ENCODE peak calls at places on chromosomes 16 and 17, in seven cellular contexts. W is fibroblast of the aortic adventitia, G is A549, C is upper lobe of right lung, R is Panc1, E is neural progenitor cell, B is fibroblast of villous mesenchyme. D is an unnamed sample.
A peak's percentile ranks its signal among the peaks of the same experiment; 100 is the strongest.

GRCh38 chr16:1019934-1020305 is 38.4 kb downstream of the SOX8 start:
- DNase-seq in W (peak; percentile 31), G (no peak), C (no peak), R (no peak), E (no peak), B (no peak), D (no peak)

GRCh38 chr16:31455601-31456314 is 3.5 kb upstream of the ARMC5 start:
- DNase-seq in W (no peak), G (peak; percentile 43), C (peak; percentile 37), R (no peak), E (peak; percentile 51), B (no peak), D (no peak)

GRCh38 chr17:74212913-74213791 is at the start of gene TTYH2:
- DNase-seq in W (peak; percentile 84), G (peak; percentile 77), C (peak; percentile 94), R (no peak), E (peak; percentile 89), B (peak; percentile 88), D (peak; percentile 89)

GRCh38 chr16:63461248-63461841 is 1425.1 kb upstream of the CDH8 start:
- DNase-seq in W (peak; percentile 33), G (peak; percentile 38), C (no peak), R (peak; percentile 10), E (peak; percentile 73), B (peak; percentile 23), D (peak; percentile 42)

GRCh38 chr16:23504076-23504452 is 6.2 kb downstream of the GGA2 start:
- DNase-seq in W (peak; percentile 89), G (no peak), C (no peak), R (no peak), E (no peak), B (peak; percentile 75), D (no peak)

GRCh38 chr16:2963611-2964415 is at the start of gene KREMEN2:
- DNase-seq in W (no peak), G (peak; percentile 85), C (no peak), R (no peak), E (peak; percentile 79), B (peak; percentile 22), D (peak; percentile 74)

GRCh38 chr17:20926532-20926931 is 116.3 kb downstream of the USP22 start:
- DNase-seq in W (peak; percentile 55), G (no peak), C (no peak), R (no peak), E (no peak), B (peak; percentile 30), D (no peak)

GRCh38 chr17:36072431-36073121 is 8.5 kb downstream of the CCL18 start:
- DNase-seq in W (peak; percentile 17), G (peak; percentile 52), C (peak; percentile 77), R (peak; percentile 22), E (peak; percentile 86), B (peak; percentile 14), D (peak; percentile 75)

GRCh38 chr17:37802712-37803416 is 58.0 kb upstream of the HNF1B start:
- DNase-seq in W (peak; percentile 71), G (no peak), C (no peak), R (no peak), E (no peak), B (peak; percentile 54), D (no peak)

GRCh38 chr17:66348605-66349165 is 46.3 kb downstream of the PRKCA start:
- DNase-seq in W (peak; percentile 82), G (peak; percentile 73), C (no peak), R (peak; percentile 67), E (no peak), B (peak; percentile 92), D (no peak)

GRCh38 chr16:30541502-30542329 is 7.1 kb upstream of the ZNF747 start:
- DNase-seq in W (peak; percentile 70), G (no peak), C (no peak), R (no peak), E (peak; percentile 18), B (peak; percentile 80), D (no peak)

GRCh38 chr16:89987169-89987568 is 32.1 kb downstream of the DBNDD1 start:
- DNase-seq in W (no peak), G (no peak), C (no peak), R (no peak), E (no peak), B (no peak), D (no peak)

GRCh38 chr17:164536-165235 is 16.8 kb downstream of the DOC2B start:
- DNase-seq in W (peak; percentile 33), G (peak; percentile 65), C (peak; percentile 61), R (peak; percentile 10), E (peak; percentile 85), B (peak; percentile 47), D (peak; percentile 68)

GRCh38 chr17:64679710-64680216 is 17.7 kb upstream of the SMURF2 start:
- DNase-seq in W (peak; percentile 97), G (peak; percentile 95), C (no peak), R (no peak), E (no peak), B (peak; percentile 77), D (no peak)

GRCh38 chr16:22317625-22318024 is 20.4 kb downstream of the POLR3E start:
- DNase-seq in W (no peak), G (no peak), C (peak; percentile 30), R (no peak), E (no peak), B (no peak), D (no peak)

GRCh38 chr17:45146616-45147101 is 1.6 kb upstream of the HEXIM1 start:
- DNase-seq in W (peak; percentile 92), G (peak; percentile 83), C (no peak), R (no peak), E (no peak), B (peak; percentile 87), D (no peak)

GRCh38 chr17:51275381-51275780 is 15.0 kb downstream of the UTP18 start:
- DNase-seq in W (peak; percentile 82), G (no peak), C (no peak), R (no peak), E (no peak), B (peak; percentile 58), D (no peak)

GRCh38 chr17:7550359-7550758 is 1.5 kb downstream of the TNFSF12 start:
- DNase-seq in W (no peak), G (no peak), C (no peak), R (no peak), E (no peak), B (no peak), D (no peak)

GRCh38 chr16:31701734-31702133 is 171.9 kb upstream of the ZNF267 start:
- DNase-seq in W (no peak), G (no peak), C (no peak), R (no peak), E (no peak), B (no peak), D (no peak)

GRCh38 chr16:73196670-73197069 is 148.7 kb upstream of the ZFHX3 start:
- DNase-seq in W (peak; percentile 77), G (peak; percentile 81), C (peak; percentile 71), R (peak; percentile 33), E (peak; percentile 85), B (peak; percentile 73), D (peak; percentile 65)

GRCh38 chr17:36004604-36005003 is 3.3 kb upstream of the CCL15 start:
- DNase-seq in W (no peak), G (no peak), C (no peak), R (no peak), E (no peak), B (no peak), D (no peak)

GRCh38 chr17:80727409-80727755 is 182.7 kb downstream of the RPTOR start:
- DNase-seq in W (no peak), G (no peak), C (no peak), R (no peak), E (no peak), B (no peak), D (no peak)

GRCh38 chr17:80726558-80727408 is 182.1 kb downstream of the RPTOR start:
- DNase-seq in W (no peak), G (no peak), C (no peak), R (no peak), E (no peak), B (no peak), D (no peak)

GRCh38 chr17:80722656-80723055 is 178.0 kb downstream of the RPTOR start:
- DNase-seq in W (no peak), G (no peak), C (no peak), R (no peak), E (no peak), B (no peak), D (no peak)

GRCh38 chr17:80725532-80725931 is 180.9 kb downstream of the RPTOR start:
- DNase-seq in W (no peak), G (no peak), C (no peak), R (no peak), E (no peak), B (peak; percentile 58), D (no peak)

DNA sequence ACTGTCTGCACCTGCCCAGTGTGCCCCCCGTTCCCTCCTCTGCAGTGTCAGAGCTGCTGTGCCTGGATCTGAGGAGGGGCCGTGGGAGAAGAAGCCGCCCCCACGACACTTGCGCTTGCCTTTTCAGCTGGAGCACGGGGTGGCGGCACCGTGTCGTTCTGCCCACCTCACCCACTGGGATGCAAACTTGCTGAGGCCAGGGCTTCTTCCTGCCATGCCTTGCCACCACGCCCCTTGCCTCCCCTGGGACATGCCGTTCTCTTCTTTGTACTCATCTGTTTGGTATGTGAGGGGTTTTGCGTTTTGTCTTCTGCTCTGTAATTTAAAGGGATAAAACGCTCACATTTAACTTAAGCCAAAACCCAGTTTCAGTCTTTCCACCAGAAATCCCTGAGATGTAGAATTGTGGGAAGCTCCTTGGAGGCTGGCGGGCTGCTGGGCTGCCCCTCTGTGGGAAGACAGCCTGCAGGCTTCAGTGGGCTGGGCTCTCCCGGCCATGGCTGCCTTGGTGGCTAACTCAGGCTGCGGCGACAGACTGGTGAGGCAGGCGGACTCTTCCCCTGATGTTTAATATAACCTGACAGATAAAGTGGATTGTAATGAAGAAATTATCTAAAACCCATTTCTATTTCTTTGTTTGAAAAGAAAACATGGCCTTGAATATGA is 180.2 kb downstream of the RPTOR start:
- DNase-seq in W (peak; percentile 69), G (peak; percentile 33), C (no peak), R (no peak), E (no peak), B (peak; percentile 89), D (no peak)
- TF ChIP-seq CTCF in W (no peak), G (no peak), C (no peak), R (no peak), E (no peak), B (no peak), D (no peak)

GRCh38 chr17:76543482-76544122 is 3.8 kb downstream of the PRCD start:
- DNase-seq in W (no peak), G (no peak), C (no peak), R (no peak), E (peak; percentile 34), B (peak; percentile 51), D (no peak)
- TF ChIP-seq CTCF in W (no peak), G (no peak), C (no peak), R (no peak), E (no peak), B (no peak), D (no peak)

GRCh38 chr17:5705081-5705875 is 121.0 kb upstream of the NLRP1 start:
- DNase-seq in W (peak; percentile 8), G (no peak), C (no peak), R (no peak), E (peak; percentile 77), B (no peak), D (peak; percentile 41)
- TF ChIP-seq CTCF in W (peak; percentile 39), G (peak; percentile 19), C (peak; percentile 19), R (peak; percentile 58), E (peak; percentile 64), B (peak; percentile 39), D (peak; percentile 45)

GRCh38 chr16:82167670-82168069 is 2.4 kb downstream of the MPHOSPH6 start:
- DNase-seq in W (no peak), G (no peak), C (no peak), R (no peak), E (no peak), B (no peak), D (no peak)

GRCh38 chr16:82175627-82176026 is 5.6 kb upstream of the MPHOSPH6 start:
- DNase-seq in W (no peak), G (no peak), C (no peak), R (no peak), E (no peak), B (no peak), D (no peak)

GRCh38 chr16:82169861-82170845 is at the start of gene MPHOSPH6:
- DNase-seq in W (peak; percentile 84), G (peak; percentile 91), C (peak; percentile 96), R (no peak), E (peak; percentile 96), B (peak; percentile 93), D (peak; percentile 95)
- TF ChIP-seq CTCF in W (no peak), G (no peak), C (peak; percentile 16), R (no peak), E (no peak), B (no peak), D (no peak)